ENCODE peak calls at places on chromosomes 3 and 15, in four cellular contexts. I is GDM1, A is NCI-H2081, C is non-pigmented ciliary epithelial cell. N is an unnamed sample.

GRCh38 chr3:29642393-29643033 is 361.6 kb downstream of the RBMS3 start:
- DNase-seq in I (no peak), A (no peak), C (peak; percentile 75), N (no peak)

GRCh38 chr3:12910356-12911099 is 69.2 kb upstream of the RPL32 start:
- DNase-seq in I (no peak), A (no peak), C (no peak), N (no peak)

GRCh38 chr15:88202231-88202630 is 54.3 kb downstream of the NTRK3 start:
- DNase-seq in I (no peak), A (no peak), C (no peak), N (no peak)

GRCh38 chr3:34305266-34305665 is 506.8 kb downstream of the PDCD6IP start:
- DNase-seq in I (no peak), A (no peak), C (no peak), N (no peak)

GRCh38 chr3:123451186-123451585 is 2.3 kb upstream of the ADCY5 start:
- DNase-seq in I (no peak), A (no peak), C (no peak), N (no peak)

GRCh38 chr3:178761461-178761860 is 225.2 kb downstream of the KCNMB2 start:
- DNase-seq in I (no peak), A (no peak), C (no peak), N (no peak)

GRCh38 chr15:89130194-89130593 is 41.9 kb downstream of the ABHD2 start:
- DNase-seq in I (peak; percentile 7), A (no peak), C (no peak), N (no peak)

GRCh38 chr3:171039674-171040073 is 13.2 kb upstream of the SLC2A2 start:
- DNase-seq in I (no peak), A (no peak), C (no peak), N (no peak)

GRCh38 chr15:101250931-101251829 is 668 bp downstream of the CHSY1 start:
- DNase-seq in I (no peak), A (peak; percentile 58), C (no peak), N (peak; percentile 40)

GRCh38 chr3:45640724-45641361 is 46.3 kb downstream of the LIMD1 start:
- DNase-seq in I (no peak), A (no peak), C (no peak), N (no peak)

GRCh38 chr3:151265866-151266265 is 12.5 kb downstream of the P2RY14 start:
- DNase-seq in I (peak; percentile 13), A (peak; percentile 26), C (no peak), N (no peak)

GRCh38 chr3:100263583-100263982 is 2.8 kb downstream of the TBC1D23 start:
- DNase-seq in I (no peak), A (no peak), C (no peak), N (no peak)

GRCh38 chr15:60695713-60696522 is 217.0 kb upstream of the ICE2 start:
- DNase-seq in I (no peak), A (no peak), C (no peak), N (no peak)

GRCh38 chr3:187161556-187161955 is 22.3 kb upstream of the RPL39L start:
- DNase-seq in I (no peak), A (no peak), C (no peak), N (no peak)

GRCh38 chr3:161925749-161926360 is 429.2 kb downstream of the OTOL1 start:
- DNase-seq in I (no peak), A (no peak), C (no peak), N (no peak)

GRCh38 chr3:65988440-65988839 is 50.3 kb downstream of the MAGI1 start:
- DNase-seq in I (no peak), A (no peak), C (no peak), N (no peak)

GRCh38 chr15:29952245-29952644 is 130.0 kb upstream of the TJP1 start:
- DNase-seq in I (no peak), A (peak; percentile 96), C (no peak), N (no peak)

GRCh38 chr3:143754090-143754489 is 94.2 kb downstream of the SLC9A9 start:
- DNase-seq in I (no peak), A (no peak), C (no peak), N (no peak)

GRCh38 chr3:49158792-49159191 is 7.3 kb downstream of the CCDC71 start:
- DNase-seq in I (no peak), A (no peak), C (no peak), N (no peak)